ENCODE peak calls at places on chromosomes 7 and 10, in seven cellular contexts. One of them, this sample, is unnamed.

GRCh38 chr10:89478739-89479116 is 56.7 kb downstream of the SLC16A12 start:
- DNase-seq in PC-9: no peak
- DNase-seq in choroid plexus epithelial cell: peak; percentile 71
- DNase-seq in stomach: no peak
- DNase-seq in IMR-90: peak; percentile 75
- DNase-seq in fibroblast of mammary gland: peak; percentile 81
- DNase-seq in A549: no peak
- DNase-seq in this sample: no peak

GRCh38 chr7:1646957-1647891 is 22.9 kb upstream of the ELFN1 start:
- DNase-seq in PC-9: no peak
- DNase-seq in choroid plexus epithelial cell: peak; percentile 51
- DNase-seq in stomach: no peak
- DNase-seq in IMR-90: no peak
- DNase-seq in fibroblast of mammary gland: peak; percentile 37
- DNase-seq in A549: no peak
- DNase-seq in this sample: no peak

GRCh38 chr10:78212134-78212785 is 178.6 kb downstream of the RPS24 start:
- DNase-seq in PC-9: no peak
- DNase-seq in choroid plexus epithelial cell: no peak
- DNase-seq in stomach: no peak
- DNase-seq in IMR-90: no peak
- DNase-seq in fibroblast of mammary gland: peak; percentile 11
- DNase-seq in A549: no peak
- DNase-seq in this sample: no peak

GRCh38 chr7:42373285-42373684 is 136.3 kb upstream of the GLI3 start:
- DNase-seq in PC-9: no peak
- DNase-seq in choroid plexus epithelial cell: no peak
- DNase-seq in stomach: no peak
- DNase-seq in IMR-90: no peak
- DNase-seq in fibroblast of mammary gland: no peak
- DNase-seq in A549: no peak
- DNase-seq in this sample: no peak

GRCh38 chr7:32501522-32501921 is 6.2 kb downstream of the AVL9 start:
- DNase-seq in PC-9: peak; percentile 59
- DNase-seq in choroid plexus epithelial cell: peak; percentile 47
- DNase-seq in stomach: no peak
- DNase-seq in IMR-90: peak; percentile 66
- DNase-seq in fibroblast of mammary gland: peak; percentile 68
- DNase-seq in A549: no peak
- DNase-seq in this sample: no peak

GRCh38 chr10:126564297-126564888 is 106.1 kb downstream of the C10orf90 start:
- DNase-seq in PC-9: no peak
- DNase-seq in choroid plexus epithelial cell: no peak
- DNase-seq in stomach: no peak
- DNase-seq in IMR-90: no peak
- DNase-seq in fibroblast of mammary gland: no peak
- DNase-seq in A549: no peak
- DNase-seq in this sample: no peak

GRCh38 chr10:127990846-127991542 is 84.1 kb downstream of the PTPRE start:
- DNase-seq in PC-9: peak; percentile 87
- DNase-seq in choroid plexus epithelial cell: peak; percentile 98
- DNase-seq in stomach: no peak
- DNase-seq in IMR-90: peak; percentile 76
- DNase-seq in fibroblast of mammary gland: peak; percentile 86
- DNase-seq in A549: peak; percentile 35
- DNase-seq in this sample: no peak

GRCh38 chr7:106076537-106076936 is 35.6 kb downstream of the SYPL1 start:
- DNase-seq in PC-9: no peak
- DNase-seq in choroid plexus epithelial cell: no peak
- DNase-seq in stomach: no peak
- DNase-seq in IMR-90: no peak
- DNase-seq in fibroblast of mammary gland: no peak
- DNase-seq in A549: no peak
- DNase-seq in this sample: no peak

GRCh38 chr10:93463723-93464511 is 18.2 kb downstream of the MYOF start:
- DNase-seq in PC-9: no peak
- DNase-seq in choroid plexus epithelial cell: peak; percentile 91
- DNase-seq in stomach: no peak
- DNase-seq in IMR-90: peak; percentile 71
- DNase-seq in fibroblast of mammary gland: peak; percentile 81
- DNase-seq in A549: no peak
- DNase-seq in this sample: peak; percentile 39

DNA sequence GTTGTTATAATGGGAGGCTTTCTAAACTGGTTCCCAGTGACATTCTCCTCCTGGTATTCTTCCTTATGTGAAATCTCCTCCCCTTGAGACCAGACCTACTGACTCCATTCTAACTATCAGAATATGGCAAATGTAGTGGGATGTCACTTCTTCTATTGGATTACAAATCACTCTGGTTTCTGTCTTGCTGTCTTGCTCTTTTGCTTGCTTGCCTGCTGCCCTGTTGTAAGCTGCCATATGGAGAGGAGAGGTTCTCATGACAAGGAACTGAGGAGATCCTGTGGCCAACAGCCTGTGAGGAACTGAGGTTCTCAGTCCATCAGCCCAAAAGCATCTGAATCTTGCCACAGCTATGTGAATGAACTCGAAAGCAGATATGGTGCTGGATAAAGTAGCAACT is 4.7 kb upstream of the NRCAM start:
- DNase-seq in PC-9: no peak
- DNase-seq in choroid plexus epithelial cell: no peak
- DNase-seq in stomach: no peak
- DNase-seq in IMR-90: no peak
- DNase-seq in fibroblast of mammary gland: no peak
- DNase-seq in A549: no peak
- DNase-seq in this sample: no peak
- TF ChIP-seq CTCF in PC-9: no peak
- TF ChIP-seq CTCF in choroid plexus epithelial cell: no peak
- TF ChIP-seq CTCF in stomach: no peak
- TF ChIP-seq CTCF in IMR-90: no peak
- TF ChIP-seq CTCF in fibroblast of mammary gland: no peak
- TF ChIP-seq CTCF in A549: no peak
- TF ChIP-seq CTCF in this sample: no peak

GRCh38 chr10:3339531-3339950 is 167.0 kb upstream of the PITRM1 start:
- DNase-seq in PC-9: no peak
- DNase-seq in choroid plexus epithelial cell: peak; percentile 62
- DNase-seq in stomach: no peak
- DNase-seq in IMR-90: peak; percentile 48
- DNase-seq in fibroblast of mammary gland: peak; percentile 27
- DNase-seq in A549: no peak
- DNase-seq in this sample: no peak
- H3K4me3 ChIP-seq in PC-9: no peak overlapping the region
- H3K4me3 ChIP-seq in choroid plexus epithelial cell: no peak overlapping the region
- H3K4me3 ChIP-seq in stomach: no peak overlapping the region
- H3K4me3 ChIP-seq in IMR-90: no peak overlapping the region
- H3K4me3 ChIP-seq in fibroblast of mammary gland: no peak overlapping the region
- H3K4me3 ChIP-seq in A549: no peak overlapping the region
- H3K4me3 ChIP-seq in this sample: no peak overlapping the region

GRCh38 chr7:131486346-131486745 is 70.1 kb downstream of the PODXL start:
- DNase-seq in PC-9: no peak
- DNase-seq in choroid plexus epithelial cell: no peak
- DNase-seq in stomach: no peak
- DNase-seq in IMR-90: no peak
- DNase-seq in fibroblast of mammary gland: no peak
- DNase-seq in A549: no peak
- DNase-seq in this sample: no peak

GRCh38 chr7:131489881-131490280 is 66.5 kb downstream of the PODXL start:
- DNase-seq in PC-9: no peak
- DNase-seq in choroid plexus epithelial cell: no peak
- DNase-seq in stomach: no peak
- DNase-seq in IMR-90: no peak
- DNase-seq in fibroblast of mammary gland: no peak
- DNase-seq in A549: no peak
- DNase-seq in this sample: no peak

GRCh38 chr7:131487217-131487616 is 69.2 kb downstream of the PODXL start:
- DNase-seq in PC-9: no peak
- DNase-seq in choroid plexus epithelial cell: no peak
- DNase-seq in stomach: no peak
- DNase-seq in IMR-90: no peak
- DNase-seq in fibroblast of mammary gland: no peak
- DNase-seq in A549: no peak
- DNase-seq in this sample: no peak

GRCh38 chr7:131489196-131489595 is 67.2 kb downstream of the PODXL start:
- DNase-seq in PC-9: no peak
- DNase-seq in choroid plexus epithelial cell: no peak
- DNase-seq in stomach: no peak
- DNase-seq in IMR-90: no peak
- DNase-seq in fibroblast of mammary gland: no peak
- DNase-seq in A549: no peak
- DNase-seq in this sample: no peak

GRCh38 chr7:131488361-131488760 is 68.1 kb downstream of the PODXL start:
- DNase-seq in PC-9: no peak
- DNase-seq in choroid plexus epithelial cell: peak; percentile 50
- DNase-seq in stomach: no peak
- DNase-seq in IMR-90: no peak
- DNase-seq in fibroblast of mammary gland: no peak
- DNase-seq in A549: no peak
- DNase-seq in this sample: no peak
- TF ChIP-seq CTCF in PC-9: peak; percentile 62
- TF ChIP-seq CTCF in choroid plexus epithelial cell: peak; percentile 53
- TF ChIP-seq CTCF in stomach: no peak
- TF ChIP-seq CTCF in IMR-90: peak; percentile 25
- TF ChIP-seq CTCF in fibroblast of mammary gland: peak; percentile 27
- TF ChIP-seq CTCF in A549: no peak
- TF ChIP-seq CTCF in this sample: peak; percentile 38

GRCh38 chr10:97948822-97949221 is 81.6 kb downstream of the CRTAC1 start:
- DNase-seq in PC-9: no peak
- DNase-seq in choroid plexus epithelial cell: no peak
- DNase-seq in stomach: no peak
- DNase-seq in IMR-90: no peak
- DNase-seq in fibroblast of mammary gland: no peak
- DNase-seq in A549: no peak
- DNase-seq in this sample: no peak

GRCh38 chr10:97944772-97945171 is 85.6 kb downstream of the CRTAC1 start:
- DNase-seq in PC-9: no peak
- DNase-seq in choroid plexus epithelial cell: no peak
- DNase-seq in stomach: no peak
- DNase-seq in IMR-90: no peak
- DNase-seq in fibroblast of mammary gland: no peak
- DNase-seq in A549: no peak
- DNase-seq in this sample: no peak

DNA sequence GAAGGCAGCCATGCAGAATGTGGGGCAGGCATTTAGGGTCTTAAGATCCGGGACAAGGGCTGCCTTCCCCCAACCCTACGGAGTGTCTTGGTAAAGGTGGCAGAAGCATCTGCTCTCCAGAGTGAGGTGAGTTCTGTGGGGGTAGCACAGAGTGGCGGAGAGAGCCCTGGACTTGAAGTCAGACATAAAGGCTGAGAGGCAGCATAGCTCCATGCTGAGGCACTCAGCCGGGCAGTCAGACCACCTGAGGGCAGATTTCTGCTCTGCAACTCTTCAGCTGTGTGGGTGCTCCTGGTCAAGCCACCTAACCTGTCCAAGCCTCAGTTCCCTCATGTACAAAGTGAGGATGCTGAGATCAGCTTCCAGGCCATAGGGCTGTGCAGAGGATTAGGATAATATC is 81.0 kb downstream of the CRTAC1 start:
- DNase-seq in PC-9: no peak
- DNase-seq in choroid plexus epithelial cell: no peak
- DNase-seq in stomach: no peak
- DNase-seq in IMR-90: no peak
- DNase-seq in fibroblast of mammary gland: no peak
- DNase-seq in A549: no peak
- DNase-seq in this sample: no peak
- H3K4me3 ChIP-seq in PC-9: no peak overlapping the region
- H3K4me3 ChIP-seq in choroid plexus epithelial cell: no peak overlapping the region
- H3K4me3 ChIP-seq in stomach: no peak overlapping the region
- H3K4me3 ChIP-seq in IMR-90: no peak overlapping the region
- H3K4me3 ChIP-seq in fibroblast of mammary gland: no peak overlapping the region
- H3K4me3 ChIP-seq in A549: no peak overlapping the region
- H3K4me3 ChIP-seq in this sample: no peak overlapping the region

DNA sequence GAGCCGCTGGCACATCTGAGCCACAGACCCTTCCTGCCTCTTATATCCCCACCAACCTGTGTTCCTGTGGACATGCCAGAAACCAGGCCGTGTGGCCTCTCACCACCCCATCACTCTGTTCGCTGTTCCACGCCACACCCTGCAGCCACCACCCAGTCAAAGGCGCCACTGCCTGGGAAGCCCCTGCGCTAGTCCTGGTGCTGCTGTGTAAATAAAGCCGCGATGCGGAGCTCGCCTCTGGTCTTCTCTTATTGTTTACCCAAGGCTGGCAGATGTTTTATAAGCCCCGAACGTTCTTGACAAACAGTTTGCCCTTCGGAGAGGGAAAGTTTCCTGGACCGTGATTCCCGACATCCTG is 61.3 kb downstream of the LHPP start:
- DNase-seq in PC-9: no peak
- DNase-seq in choroid plexus epithelial cell: no peak
- DNase-seq in stomach: peak; percentile 36
- DNase-seq in IMR-90: no peak
- DNase-seq in fibroblast of mammary gland: no peak
- DNase-seq in A549: no peak
- DNase-seq in this sample: no peak
- TF ChIP-seq CTCF in PC-9: no peak
- TF ChIP-seq CTCF in choroid plexus epithelial cell: no peak
- TF ChIP-seq CTCF in stomach: no peak
- TF ChIP-seq CTCF in IMR-90: no peak
- TF ChIP-seq CTCF in fibroblast of mammary gland: no peak
- TF ChIP-seq CTCF in A549: no peak
- TF ChIP-seq CTCF in this sample: no peak

GRCh38 chr7:48102530-48102929 is 13.5 kb downstream of the UPP1 start:
- DNase-seq in PC-9: no peak
- DNase-seq in choroid plexus epithelial cell: no peak
- DNase-seq in stomach: no peak
- DNase-seq in IMR-90: no peak
- DNase-seq in fibroblast of mammary gland: no peak
- DNase-seq in A549: no peak
- DNase-seq in this sample: no peak
- H3K4me3 ChIP-seq in PC-9: no peak overlapping the region
- H3K4me3 ChIP-seq in choroid plexus epithelial cell: no peak overlapping the region
- H3K4me3 ChIP-seq in stomach: no peak overlapping the region
- H3K4me3 ChIP-seq in IMR-90: no peak overlapping the region
- H3K4me3 ChIP-seq in fibroblast of mammary gland: no peak overlapping the region
- H3K4me3 ChIP-seq in A549: no peak overlapping the region
- H3K4me3 ChIP-seq in this sample: no peak overlapping the region

This sample was measured in Caco-2.